ENCODE peak calls at places on chromosome 22, in ten cellular contexts. K is HFF-Myc, Z is left ventricle myocardium inferior, Q is cardiac muscle cell, O is GM12865, E is gastrocnemius medialis, J is astrocyte of the spinal cord, D is K562, I is foreskin fibroblast, T is PC-3. V is an unnamed sample.
A peak's percentile ranks its signal among the peaks of the same experiment; 100 is the strongest.

GRCh38 chr22:27804683-27805297 is 3.2 kb upstream of the MN1 start:
- DNase-seq in E (peak; percentile 47), O (peak; percentile 53), I (peak; percentile 84), Z (peak; percentile 66), K (peak; percentile 19), D (peak; percentile 67), Q (peak; percentile 85), J (peak; percentile 65), T (peak; percentile 66), V (no peak)

GRCh38 chr22:17578129-17578754 is 14.9 kb downstream of the SLC25A18 start:
- DNase-seq in O (no peak), D (no peak), K (no peak), I (peak; percentile 78), Z (peak; percentile 59), T (peak; percentile 37), E (peak; percentile 42), J (peak; percentile 42), Q (no peak), V (no peak)

GRCh38 chr22:42805016-42805997 is 51.8 kb downstream of the ARFGAP3 start:
- DNase-seq in Z (peak; percentile 46), J (peak; percentile 27), Q (no peak), K (no peak), I (no peak), E (peak; percentile 42), D (no peak), T (no peak), O (no peak), V (no peak)

GRCh38 chr22:41822289-41823057 is 10.4 kb upstream of the SREBF2 start:
- DNase-seq in D (peak; percentile 38), I (peak; percentile 68), T (peak; percentile 91), Z (no peak), J (peak; percentile 69), E (no peak), O (peak; percentile 67), Q (no peak), K (peak; percentile 52), V (peak; percentile 64)

GRCh38 chr22:48705917-48706605 is 1121.6 kb downstream of the BRD1 start:
- DNase-seq in E (no peak), T (no peak), Z (peak; percentile 0), I (no peak), Q (no peak), K (no peak), J (no peak), D (no peak), O (no peak), V (no peak)

GRCh38 chr22:44024288-44024908 is at the start of gene PARVB:
- DNase-seq in J (no peak), Z (peak; percentile 55), Q (peak; percentile 47), T (peak; percentile 6), E (no peak), D (peak; percentile 23), K (no peak), O (peak; percentile 54), I (peak; percentile 58), V (no peak)

GRCh38 chr22:44483878-44484277 is 14.2 kb downstream of the RTL6 start:
- DNase-seq in D (no peak), T (no peak), E (no peak), I (no peak), Q (no peak), O (no peak), Z (no peak), J (no peak), K (no peak), V (no peak)

GRCh38 chr22:41565403-41566054 is 4.7 kb downstream of the CSDC2 start:
- DNase-seq in Z (no peak), I (peak; percentile 90), O (no peak), Q (no peak), T (peak; percentile 68), K (peak; percentile 81), D (peak; percentile 80), J (peak; percentile 86), E (peak; percentile 15), V (no peak)

GRCh38 chr22:18029686-18030267 is 5.4 kb upstream of the MICAL3 start:
- DNase-seq in D (no peak), Q (no peak), J (no peak), O (no peak), Z (no peak), I (no peak), K (no peak), T (no peak), E (no peak), V (no peak)

GRCh38 chr22:42381152-42381551 is 51.1 kb downstream of the NFAM1 start:
- DNase-seq in O (no peak), I (no peak), Q (peak; percentile 44), Z (no peak), D (no peak), K (no peak), J (no peak), E (no peak), T (no peak), V (no peak)

GRCh38 chr22:42856179-42856864 is 751 bp downstream of the ARFGAP3 start:
- DNase-seq in Q (peak; percentile 54), I (peak; percentile 58), T (no peak), K (no peak), E (no peak), O (peak; percentile 64), Z (peak; percentile 62), J (no peak), D (peak; percentile 22), V (no peak)

GRCh38 chr22:20292673-20293232 is 24.6 kb upstream of the RTN4R start:
- DNase-seq in K (no peak), D (no peak), E (no peak), Q (no peak), O (no peak), I (no peak), J (no peak), Z (no peak), T (no peak), V (no peak)

GRCh38 chr22:21015051-21016006 is at the start of gene P2RX6:
- DNase-seq in E (peak; percentile 47), J (peak; percentile 37), K (no peak), Z (no peak), I (peak; percentile 69), O (no peak), D (peak; percentile 82), Q (no peak), T (peak; percentile 17), V (no peak)

DNA sequence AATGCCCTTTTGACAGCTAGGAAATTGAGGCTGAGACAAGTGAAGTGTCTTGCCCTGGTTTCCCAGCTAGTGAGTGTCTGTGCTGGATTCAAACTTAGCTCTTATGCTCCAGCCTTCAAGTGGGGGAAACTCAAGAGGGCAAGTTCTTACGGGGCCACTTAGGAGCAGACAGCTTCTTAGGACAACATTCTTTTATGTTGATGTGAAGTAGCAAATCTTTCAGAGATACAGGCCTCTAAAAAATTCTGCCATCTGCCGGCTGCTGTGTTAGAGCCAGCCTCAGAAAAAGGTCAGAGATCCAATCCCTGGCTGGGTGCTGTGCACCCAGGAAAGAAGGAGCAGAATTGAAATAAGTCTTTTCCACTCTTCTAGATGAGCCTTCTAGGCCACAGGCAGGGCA is 26.6 kb downstream of the TIMP3 start:
- DNase-seq in I (peak; percentile 28), Z (no peak), Q (peak; percentile 70), D (no peak), J (no peak), O (no peak), K (no peak), T (no peak), E (no peak), V (no peak)
- TF ChIP-seq CTCF in I (no peak), Z (peak; percentile 45), Q (peak; percentile 40), D (peak; percentile 21), J (peak; percentile 27), O (no peak), K (peak; percentile 24), T (peak; percentile 21), E (no peak), V (peak; percentile 26)

GRCh38 chr22:46072981-46073682 is 77.2 kb upstream of the PPARA start:
- DNase-seq in O (no peak), J (no peak), E (no peak), T (no peak), K (no peak), Q (no peak), Z (peak; percentile 8), D (no peak), I (no peak), V (no peak)
- H3K4me3 ChIP-seq in O (peak overlapping the region; percentile 72), J (peak overlapping the region; percentile 86), E (peak overlapping the region; percentile 81), T (peak overlapping the region; percentile 94), K (peak overlapping the region; percentile 69), Q (no peak overlapping the region), Z (peak overlapping the region; percentile 96), D (no peak overlapping the region), I (peak overlapping the region; percentile 86), V (peak overlapping the region; percentile 65)

GRCh38 chr22:29524440-29525191 is 28.9 kb downstream of the THOC5 start:
- DNase-seq in T (peak; percentile 26), J (no peak), Q (peak; percentile 55), I (peak; percentile 32), E (no peak), D (peak; percentile 51), K (no peak), O (peak; percentile 46), Z (peak; percentile 26), V (no peak)
- TF ChIP-seq CTCF in T (peak; percentile 55), J (peak; percentile 47), Q (peak; percentile 43), I (peak; percentile 52), E (peak; percentile 22), D (peak; percentile 62), K (peak; percentile 38), O (peak; percentile 60), Z (peak; percentile 60), V (peak; percentile 60)

GRCh38 chr22:24436553-24436952 is 9.2 kb downstream of the ADORA2A start:
- DNase-seq in I (no peak), Z (no peak), Q (no peak), K (no peak), O (no peak), J (no peak), T (no peak), E (no peak), D (no peak), V (no peak)

GRCh38 chr22:24437091-24437490 is 9.7 kb downstream of the ADORA2A start:
- DNase-seq in I (no peak), T (no peak), K (no peak), Q (no peak), D (no peak), J (no peak), O (no peak), Z (no peak), E (no peak), V (no peak)

GRCh38 chr22:24440270-24440717 is 12.9 kb downstream of the ADORA2A start:
- DNase-seq in I (no peak), E (no peak), T (no peak), D (no peak), O (no peak), K (no peak), Q (no peak), J (no peak), Z (no peak), V (no peak)

GRCh38 chr22:24435861-24436351 is 8.5 kb downstream of the ADORA2A start:
- DNase-seq in O (no peak), T (no peak), Q (no peak), D (no peak), I (peak; percentile 73), Z (no peak), J (peak; percentile 33), K (no peak), E (no peak), V (no peak)

DNA sequence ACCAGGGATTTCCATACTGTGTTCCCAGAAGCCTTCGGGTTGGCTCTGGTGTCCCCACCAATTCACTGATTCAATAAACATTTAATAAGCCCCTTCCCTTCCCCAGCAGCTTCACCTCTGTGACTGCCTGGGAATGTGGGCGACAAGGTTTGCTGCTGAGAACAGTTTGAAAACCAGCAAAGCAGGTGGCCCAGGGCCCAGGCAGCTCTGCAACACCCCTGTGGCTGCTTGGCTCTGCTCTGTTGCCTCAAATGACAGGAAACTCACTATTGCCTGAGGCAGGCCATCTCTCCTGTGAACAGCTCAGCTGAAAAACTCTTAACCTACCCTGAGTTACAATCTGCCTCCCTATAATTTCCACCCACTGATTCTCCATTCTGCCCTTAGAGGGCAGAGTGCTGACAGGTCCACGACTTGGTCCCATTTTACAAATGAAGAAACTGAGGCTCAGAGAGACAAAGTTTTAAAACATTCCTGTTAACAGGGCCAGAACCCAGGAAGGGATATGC is 10.5 kb downstream of the ADORA2A start:
- DNase-seq in T (peak; percentile 63), J (no peak), O (peak; percentile 70), K (no peak), Z (no peak), I (peak; percentile 45), E (no peak), D (no peak), Q (no peak), V (no peak)
- H3K4me3 ChIP-seq in T (no peak overlapping the region), J (no peak overlapping the region), O (no peak overlapping the region), K (no peak overlapping the region), Z (no peak overlapping the region), I (no peak overlapping the region), E (no peak overlapping the region), D (no peak overlapping the region), Q (no peak overlapping the region), V (no peak overlapping the region)

V was measured in epithelial cell of proximal tubule.